ENCODE peak calls at places on chromosome 20, in four cellular contexts. R is Calu3, O is left ventricle myocardium inferior, Q is SJSA1. S is an unnamed sample.

GRCh38 chr20:45407067-45407745 is 883 bp upstream of the DBNDD2 start:
- DNase-seq in R (peak; percentile 44), O (peak; percentile 65), Q (no peak), S (peak; percentile 22)

GRCh38 chr20:62828551-62829230 is 11.8 kb downstream of the COL9A3 start:
- DNase-seq in R (no peak), O (no peak), Q (no peak), S (no peak)

GRCh38 chr20:18506744-18507143 is 996 bp upstream of the SEC23B start:
- DNase-seq in R (no peak), O (no peak), Q (no peak), S (no peak)

GRCh38 chr20:12166053-12166717 is 248.5 kb downstream of the BTBD3 start:
- DNase-seq in R (no peak), O (peak; percentile 67), Q (no peak), S (peak; percentile 73)

GRCh38 chr20:46342451-46343357 is 34.4 kb upstream of the CDH22 start:
- DNase-seq in R (no peak), O (no peak), Q (no peak), S (no peak)

GRCh38 chr20:42277203-42277602 is 659.0 kb upstream of the CHD6 start:
- DNase-seq in R (no peak), O (no peak), Q (no peak), S (no peak)

GRCh38 chr20:16346956-16347355 is 226.3 kb downstream of the KIF16B start:
- DNase-seq in R (no peak), O (no peak), Q (no peak), S (no peak)

GRCh38 chr20:9280654-9281053 is 211.8 kb downstream of the PLCB4 start:
- DNase-seq in R (no peak), O (no peak), Q (no peak), S (no peak)

GRCh38 chr20:55067158-55067825 is 591.9 kb downstream of the DOK5 start:
- DNase-seq in R (no peak), O (no peak), Q (no peak), S (no peak)

GRCh38 chr20:37328149-37328945 is 17.6 kb upstream of the SRC start:
- DNase-seq in R (no peak), O (no peak), Q (no peak), S (no peak)

GRCh38 chr20:51204794-51205193 is 181.9 kb upstream of the KCNG1 start:
- DNase-seq in R (no peak), O (no peak), Q (no peak), S (no peak)

GRCh38 chr20:24095753-24096152 is 107.2 kb upstream of the GGTLC1 start:
- DNase-seq in R (no peak), O (no peak), Q (no peak), S (no peak)

GRCh38 chr20:43804781-43805180 is 78.0 kb upstream of the GTSF1L start:
- DNase-seq in R (no peak), O (no peak), Q (no peak), S (no peak)

GRCh38 chr20:37223053-37223452 is 38.6 kb downstream of the GHRH start:
- DNase-seq in R (no peak), O (no peak), Q (no peak), S (no peak)

GRCh38 chr20:9458075-9458818 is 56.1 kb upstream of the LAMP5 start:
- DNase-seq in R (peak; percentile 13), O (no peak), Q (no peak), S (no peak)

GRCh38 chr20:48671141-48671540 is 156.7 kb downstream of the PREX1 start:
- DNase-seq in R (no peak), O (no peak), Q (no peak), S (no peak)

GRCh38 chr20:23231561-23232218 is 118.9 kb upstream of the NXT1 start:
- DNase-seq in R (no peak), O (no peak), Q (peak; percentile 78), S (no peak)

GRCh38 chr20:58389324-58389967 is 417 bp downstream of the VAPB start:
- DNase-seq in R (peak; percentile 59), O (peak; percentile 41), Q (peak; percentile 50), S (peak; percentile 42)

GRCh38 chr20:35773154-35773751 is 1.4 kb downstream of the PHF20 start:
- DNase-seq in R (no peak), O (no peak), Q (no peak), S (peak; percentile 32)

GRCh38 chr20:25224941-25225340 is 22.9 kb upstream of the PYGB start:
- DNase-seq in R (no peak), O (no peak), Q (no peak), S (no peak)

GRCh38 chr20:4828830-4829493 is 107.3 kb downstream of the PRND start:
- DNase-seq in R (no peak), O (no peak), Q (no peak), S (no peak)

GRCh38 chr20:42483694-42484303 is 705.9 kb downstream of the PTPRT start:
- DNase-seq in R (peak; percentile 63), O (no peak), Q (no peak), S (peak; percentile 71)

GRCh38 chr20:46681032-46681854 is 8.0 kb downstream of the TP53RK start:
- DNase-seq in R (peak; percentile 89), O (peak; percentile 40), Q (no peak), S (peak; percentile 85)

GRCh38 chr20:10219452-10219791 is 792 bp downstream of the SNAP25 start:
- DNase-seq in R (peak; percentile 78), O (peak; percentile 70), Q (peak; percentile 88), S (peak; percentile 90)

GRCh38 chr20:9235518-9235917 is 166.6 kb downstream of the PLCB4 start:
- DNase-seq in R (no peak), O (no peak), Q (no peak), S (no peak)

GRCh38 chr20:48720256-48721020 is 107.4 kb downstream of the PREX1 start:
- DNase-seq in R (no peak), O (no peak), Q (no peak), S (no peak)

GRCh38 chr20:400451-401275 is 7.4 kb upstream of the RBCK1 start:
- DNase-seq in R (no peak), O (no peak), Q (no peak), S (no peak)

GRCh38 chr20:438581-439469 is 23.5 kb downstream of the TBC1D20 start:
- DNase-seq in R (no peak), O (no peak), Q (no peak), S (peak; percentile 48)

GRCh38 chr20:15930324-15931305 is 642.6 kb downstream of the KIF16B start:
- DNase-seq in R (no peak), O (no peak), Q (no peak), S (peak; percentile 26)

GRCh38 chr20:53899351-53900167 is 170.8 kb downstream of the BCAS1 start:
- DNase-seq in R (peak; percentile 50), O (no peak), Q (peak; percentile 61), S (no peak)

GRCh38 chr20:52484438-52484837 is 292.9 kb upstream of the ZFP64 start:
- DNase-seq in R (no peak), O (no peak), Q (peak; percentile 64), S (no peak)

GRCh38 chr20:49750611-49751396 is 37.1 kb upstream of the B4GALT5 start:
- DNase-seq in R (no peak), O (no peak), Q (no peak), S (peak; percentile 46)

GRCh38 chr20:33733654-33734576 is 2.1 kb downstream of the ZNF341 start:
- DNase-seq in R (peak; percentile 80), O (peak; percentile 29), Q (peak; percentile 71), S (no peak)

GRCh38 chr20:4342631-4343030 is 327.3 kb upstream of the RNF24 start:
- DNase-seq in R (no peak), O (no peak), Q (no peak), S (no peak)

GRCh38 chr20:20734475-20734948 is 22.1 kb upstream of the RALGAPA2 start:
- DNase-seq in R (no peak), O (no peak), Q (no peak), S (no peak)

GRCh38 chr20:208937-209566 is 18.0 kb upstream of the DEFB129 start:
- DNase-seq in R (peak; percentile 1), O (no peak), Q (no peak), S (no peak)

GRCh38 chr20:59141818-59142581 is 21.6 kb upstream of the ZNF831 start:
- DNase-seq in R (no peak), O (no peak), Q (no peak), S (no peak)

GRCh38 chr20:22984008-22984407 is 51.1 kb upstream of the SSTR4 start:
- DNase-seq in R (no peak), O (no peak), Q (no peak), S (no peak)

GRCh38 chr20:53364617-53365016 is 229.0 kb downstream of the ZNF217 start:
- DNase-seq in R (no peak), O (no peak), Q (no peak), S (no peak)

S was measured in testis.